ENCODE peak calls at places on chromosomes 6 and 20, in six cellular contexts. One of them, this sample, is unnamed.

GRCh38 chr6:108363756-108364356 is 69.0 kb downstream of the AFG1L start:
- DNase-seq in K562: no peak
- DNase-seq in PC-3: no peak
- DNase-seq in lower lobe of right lung: no peak
- DNase-seq in fibroblast of lung: no peak
- DNase-seq in psoas muscle: no peak
- DNase-seq in this sample: no peak

GRCh38 chr6:38271081-38271480 is 368.6 kb downstream of the BTBD9 start:
- DNase-seq in fibroblast of lung: no peak
- DNase-seq in PC-3: no peak
- DNase-seq in psoas muscle: no peak
- DNase-seq in lower lobe of right lung: no peak
- DNase-seq in K562: no peak
- DNase-seq in this sample: peak

GRCh38 chr6:107665386-107665785 is 158.7 kb downstream of the SCML4 start:
- DNase-seq in fibroblast of lung: peak
- DNase-seq in PC-3: peak
- DNase-seq in lower lobe of right lung: no peak
- DNase-seq in K562: no peak
- DNase-seq in psoas muscle: no peak
- DNase-seq in this sample: peak

GRCh38 chr6:123830110-123830509 is 26.4 kb downstream of the NKAIN2 start:
- DNase-seq in PC-3: no peak
- DNase-seq in lower lobe of right lung: no peak
- DNase-seq in psoas muscle: no peak
- DNase-seq in K562: no peak
- DNase-seq in fibroblast of lung: no peak
- DNase-seq in this sample: no peak

GRCh38 chr6:76697585-76697984 is 625.1 kb upstream of the IMPG1 start:
- DNase-seq in lower lobe of right lung: no peak
- DNase-seq in K562: no peak
- DNase-seq in PC-3: peak
- DNase-seq in psoas muscle: no peak
- DNase-seq in fibroblast of lung: peak
- DNase-seq in this sample: peak

GRCh38 chr20:3813758-3814581 is 6.4 kb upstream of the AP5S1 start:
- DNase-seq in K562: no peak
- DNase-seq in psoas muscle: no peak
- DNase-seq in PC-3: no peak
- DNase-seq in lower lobe of right lung: peak
- DNase-seq in fibroblast of lung: no peak
- DNase-seq in this sample: no peak

GRCh38 chr6:12545837-12546658 is 170.5 kb upstream of the PHACTR1 start:
- DNase-seq in PC-3: peak
- DNase-seq in psoas muscle: no peak
- DNase-seq in lower lobe of right lung: no peak
- DNase-seq in K562: no peak
- DNase-seq in fibroblast of lung: no peak
- DNase-seq in this sample: peak

GRCh38 chr20:57514273-57514751 is 10.6 kb downstream of the CTCFL start:
- DNase-seq in fibroblast of lung: peak
- DNase-seq in K562: peak
- DNase-seq in PC-3: peak
- DNase-seq in psoas muscle: peak
- DNase-seq in lower lobe of right lung: peak
- DNase-seq in this sample: peak

GRCh38 chr6:164151161-164151728 is 736.7 kb downstream of the QKI start:
- DNase-seq in psoas muscle: peak
- DNase-seq in lower lobe of right lung: no peak
- DNase-seq in PC-3: no peak
- DNase-seq in fibroblast of lung: no peak
- DNase-seq in K562: no peak
- DNase-seq in this sample: no peak

GRCh38 chr6:157383471-157383870 is 2.5 kb downstream of the ZDHHC14 start:
- DNase-seq in K562: no peak
- DNase-seq in PC-3: no peak
- DNase-seq in fibroblast of lung: no peak
- DNase-seq in psoas muscle: no peak
- DNase-seq in lower lobe of right lung: no peak
- DNase-seq in this sample: no peak
- H3K4me3 ChIP-seq in K562: peak
- H3K4me3 ChIP-seq in PC-3: peak
- H3K4me3 ChIP-seq in fibroblast of lung: no peak
- H3K4me3 ChIP-seq in psoas muscle: peak
- H3K4me3 ChIP-seq in lower lobe of right lung: peak
- H3K4me3 ChIP-seq in this sample: no peak

GRCh38 chr6:4396032-4396431 is 260.7 kb upstream of the ECI2 start:
- DNase-seq in PC-3: peak
- DNase-seq in fibroblast of lung: no peak
- DNase-seq in K562: no peak
- DNase-seq in lower lobe of right lung: no peak
- DNase-seq in psoas muscle: no peak
- DNase-seq in this sample: peak
- TF ChIP-seq CTCF in PC-3: peak
- TF ChIP-seq CTCF in fibroblast of lung: no peak
- TF ChIP-seq CTCF in K562: peak
- TF ChIP-seq CTCF in lower lobe of right lung: no peak
- TF ChIP-seq CTCF in psoas muscle: peak
- TF ChIP-seq CTCF in this sample: peak

DNA sequence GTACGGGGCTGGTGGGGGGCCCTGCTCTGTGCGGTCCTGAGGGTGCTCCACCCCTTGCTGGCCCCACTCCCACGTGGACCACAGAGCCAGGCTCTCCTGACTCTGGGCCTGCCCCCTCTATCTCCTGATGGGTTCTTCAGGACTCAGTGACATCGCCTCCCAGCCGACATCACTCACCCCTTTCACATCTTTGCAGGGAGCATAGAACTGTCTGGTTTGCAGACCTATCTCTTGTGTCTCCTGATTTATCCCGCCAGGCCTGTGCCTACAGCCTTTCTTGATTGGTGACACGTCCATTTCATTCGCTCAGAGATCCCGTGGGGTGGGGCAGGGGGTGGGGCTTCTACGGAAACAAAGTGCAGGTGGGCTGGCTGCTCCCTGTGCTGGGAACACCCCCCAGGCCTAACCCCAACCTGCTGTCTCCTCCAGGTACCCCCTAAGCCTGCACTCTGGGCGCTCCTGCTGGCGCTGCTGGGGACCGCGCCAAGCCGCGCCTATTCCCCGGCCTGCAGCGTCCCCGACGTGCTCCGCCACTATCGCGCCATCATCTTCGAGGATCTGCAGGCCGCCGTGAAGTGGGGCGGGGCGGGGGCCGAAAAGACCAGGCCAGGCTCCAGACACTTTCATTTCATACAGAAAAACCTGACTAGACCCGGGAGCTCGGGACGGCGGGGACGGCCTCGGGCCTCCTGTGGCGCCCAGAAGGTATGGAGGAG is 1.7 kb downstream of the C20orf204 start:
- DNase-seq in K562: peak
- DNase-seq in lower lobe of right lung: no peak
- DNase-seq in fibroblast of lung: no peak
- DNase-seq in PC-3: peak
- DNase-seq in psoas muscle: no peak
- DNase-seq in this sample: no peak
- H3K4me3 ChIP-seq in K562: peak
- H3K4me3 ChIP-seq in lower lobe of right lung: peak
- H3K4me3 ChIP-seq in fibroblast of lung: no peak
- H3K4me3 ChIP-seq in PC-3: peak
- H3K4me3 ChIP-seq in psoas muscle: peak
- H3K4me3 ChIP-seq in this sample: no peak

DNA sequence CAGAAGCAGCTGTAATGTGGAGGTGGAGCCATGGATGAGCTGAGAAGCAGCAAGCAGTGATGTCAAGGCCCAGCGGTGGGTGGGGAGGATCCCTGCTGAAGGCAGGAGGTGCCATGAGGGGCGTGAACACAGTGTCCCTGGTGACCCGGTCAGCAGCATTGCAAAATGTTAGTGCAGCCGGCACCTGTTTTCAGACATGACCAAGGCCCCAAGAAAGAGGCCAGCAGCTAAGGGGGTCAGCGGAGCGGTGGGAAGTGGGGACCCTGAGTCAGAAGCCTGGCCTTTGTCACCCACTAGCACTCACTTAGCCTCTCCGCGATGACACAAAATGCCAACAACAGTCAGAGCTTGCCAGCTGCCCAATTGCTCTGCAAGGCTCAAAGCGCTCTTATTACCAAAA is 51.9 kb downstream of the TMEM242 start:
- DNase-seq in K562: no peak
- DNase-seq in PC-3: no peak
- DNase-seq in psoas muscle: no peak
- DNase-seq in lower lobe of right lung: no peak
- DNase-seq in fibroblast of lung: no peak
- DNase-seq in this sample: no peak
- TF ChIP-seq CTCF in K562: no peak
- TF ChIP-seq CTCF in PC-3: no peak
- TF ChIP-seq CTCF in psoas muscle: no peak
- TF ChIP-seq CTCF in lower lobe of right lung: no peak
- TF ChIP-seq CTCF in fibroblast of lung: no peak
- TF ChIP-seq CTCF in this sample: no peak

GRCh38 chr6:95576218-95576617 is 1.1 kb upstream of the MANEA start:
- DNase-seq in lower lobe of right lung: no peak
- DNase-seq in fibroblast of lung: no peak
- DNase-seq in PC-3: no peak
- DNase-seq in psoas muscle: no peak
- DNase-seq in K562: no peak
- DNase-seq in this sample: no peak

GRCh38 chr6:95577317-95578105 is at the start of gene MANEA:
- DNase-seq in psoas muscle: peak
- DNase-seq in PC-3: peak
- DNase-seq in lower lobe of right lung: peak
- DNase-seq in K562: peak
- DNase-seq in fibroblast of lung: peak
- DNase-seq in this sample: peak

GRCh38 chr6:95576621-95577316 is 566 bp upstream of the MANEA start:
- DNase-seq in K562: no peak
- DNase-seq in psoas muscle: no peak
- DNase-seq in fibroblast of lung: peak
- DNase-seq in lower lobe of right lung: no peak
- DNase-seq in PC-3: no peak
- DNase-seq in this sample: peak

GRCh38 chr6:95572098-95572497 is 5.2 kb upstream of the MANEA start:
- DNase-seq in fibroblast of lung: no peak
- DNase-seq in lower lobe of right lung: no peak
- DNase-seq in PC-3: peak
- DNase-seq in psoas muscle: no peak
- DNase-seq in K562: no peak
- DNase-seq in this sample: no peak

GRCh38 chr6:95574811-95575210 is 2.5 kb upstream of the MANEA start:
- DNase-seq in PC-3: peak
- DNase-seq in lower lobe of right lung: no peak
- DNase-seq in K562: no peak
- DNase-seq in fibroblast of lung: peak
- DNase-seq in psoas muscle: no peak
- DNase-seq in this sample: peak
- H3K4me3 ChIP-seq in PC-3: no peak
- H3K4me3 ChIP-seq in lower lobe of right lung: no peak
- H3K4me3 ChIP-seq in K562: no peak
- H3K4me3 ChIP-seq in fibroblast of lung: peak
- H3K4me3 ChIP-seq in psoas muscle: peak
- H3K4me3 ChIP-seq in this sample: no peak

DNA sequence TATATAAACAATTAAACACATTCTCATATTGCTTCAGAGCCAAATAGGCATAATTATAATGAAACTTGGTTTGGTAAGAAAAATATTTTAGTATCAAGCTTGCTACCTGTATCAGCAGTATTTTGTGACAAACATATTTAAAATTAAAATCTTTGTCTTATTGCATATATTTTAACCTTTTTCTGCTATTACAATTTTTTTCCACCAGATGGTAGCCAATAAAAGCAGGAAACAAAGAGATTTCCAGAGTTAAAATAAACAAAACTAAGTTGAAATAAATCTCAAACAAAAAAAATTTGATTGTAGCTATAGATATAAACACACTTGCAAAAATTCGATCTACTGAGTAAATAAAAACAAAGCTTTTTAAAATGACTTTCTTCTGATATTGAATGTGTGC is 491.3 kb upstream of the GJE1 start:
- DNase-seq in K562: no peak
- DNase-seq in fibroblast of lung: peak
- DNase-seq in lower lobe of right lung: no peak
- DNase-seq in PC-3: peak
- DNase-seq in psoas muscle: no peak
- DNase-seq in this sample: no peak
- TF ChIP-seq CTCF in K562: no peak
- TF ChIP-seq CTCF in fibroblast of lung: no peak
- TF ChIP-seq CTCF in lower lobe of right lung: no peak
- TF ChIP-seq CTCF in PC-3: peak
- TF ChIP-seq CTCF in psoas muscle: no peak
- TF ChIP-seq CTCF in this sample: no peak

GRCh38 chr20:1184260-1184637 is 532 bp downstream of the TMEM74B start:
- DNase-seq in fibroblast of lung: no peak
- DNase-seq in lower lobe of right lung: no peak
- DNase-seq in K562: no peak
- DNase-seq in PC-3: no peak
- DNase-seq in psoas muscle: no peak
- DNase-seq in this sample: no peak
- H3K4me3 ChIP-seq in fibroblast of lung: no peak
- H3K4me3 ChIP-seq in lower lobe of right lung: peak
- H3K4me3 ChIP-seq in K562: peak
- H3K4me3 ChIP-seq in PC-3: peak
- H3K4me3 ChIP-seq in psoas muscle: peak
- H3K4me3 ChIP-seq in this sample: no peak